ENCODE peak calls at places on chromosome 3, in eight cellular contexts. One of them, this sample, is unnamed. For H3K4me1, the result is how much of the 10 kb centered on the place peaks cover.

GRCh38 chr3:182389041-182389815 is 404.1 kb upstream of the ATP11B start:
- DNase-seq in stomach: peak
- DNase-seq in A549: no peak
- DNase-seq in iPS DF 6.9: no peak
- DNase-seq in SJSA1: no peak
- DNase-seq in CD8-positive, alpha-beta T cell: no peak
- DNase-seq in right lobe of liver: no peak
- DNase-seq in CD4-positive, CD25-positive, alpha-beta regulatory T cell: no peak
- DNase-seq in this sample: no peak

GRCh38 chr3:14289590-14290453 is 111.2 kb downstream of the LSM3 start:
- DNase-seq in right lobe of liver: no peak
- DNase-seq in CD4-positive, CD25-positive, alpha-beta regulatory T cell: no peak
- DNase-seq in SJSA1: peak
- DNase-seq in A549: peak
- DNase-seq in stomach: no peak
- DNase-seq in CD8-positive, alpha-beta T cell: no peak
- DNase-seq in iPS DF 6.9: no peak
- DNase-seq in this sample: no peak

GRCh38 chr3:160921020-160921635 is 165.1 kb downstream of the PPM1L start:
- DNase-seq in SJSA1: peak
- DNase-seq in right lobe of liver: no peak
- DNase-seq in iPS DF 6.9: no peak
- DNase-seq in A549: peak
- DNase-seq in CD4-positive, CD25-positive, alpha-beta regulatory T cell: peak
- DNase-seq in stomach: peak
- DNase-seq in CD8-positive, alpha-beta T cell: no peak
- DNase-seq in this sample: no peak

GRCh38 chr3:31968927-31969418 is 12.1 kb downstream of the OSBPL10 start:
- DNase-seq in CD8-positive, alpha-beta T cell: no peak
- DNase-seq in CD4-positive, CD25-positive, alpha-beta regulatory T cell: no peak
- DNase-seq in A549: peak
- DNase-seq in right lobe of liver: no peak
- DNase-seq in SJSA1: peak
- DNase-seq in stomach: no peak
- DNase-seq in iPS DF 6.9: no peak
- DNase-seq in this sample: no peak

GRCh38 chr3:10753964-10754363 is 62.1 kb upstream of the SLC6A11 start:
- DNase-seq in right lobe of liver: peak
- DNase-seq in iPS DF 6.9: peak
- DNase-seq in stomach: no peak
- DNase-seq in A549: no peak
- DNase-seq in CD4-positive, CD25-positive, alpha-beta regulatory T cell: peak
- DNase-seq in CD8-positive, alpha-beta T cell: no peak
- DNase-seq in SJSA1: peak
- DNase-seq in this sample: no peak

GRCh38 chr3:196138927-196139680 is 57.2 kb upstream of the TFRC start:
- DNase-seq in CD8-positive, alpha-beta T cell: no peak
- DNase-seq in right lobe of liver: no peak
- DNase-seq in iPS DF 6.9: no peak
- DNase-seq in A549: no peak
- DNase-seq in SJSA1: no peak
- DNase-seq in CD4-positive, CD25-positive, alpha-beta regulatory T cell: no peak
- DNase-seq in stomach: no peak
- DNase-seq in this sample: no peak

GRCh38 chr3:76065975-76066374 is 280.6 kb upstream of the ZNF717 start:
- DNase-seq in iPS DF 6.9: no peak
- DNase-seq in A549: no peak
- DNase-seq in CD8-positive, alpha-beta T cell: no peak
- DNase-seq in CD4-positive, CD25-positive, alpha-beta regulatory T cell: no peak
- DNase-seq in SJSA1: no peak
- DNase-seq in stomach: no peak
- DNase-seq in right lobe of liver: no peak
- DNase-seq in this sample: no peak

GRCh38 chr3:101784850-101785613 is 6.0 kb downstream of the NXPE3 start:
- DNase-seq in CD4-positive, CD25-positive, alpha-beta regulatory T cell: peak
- DNase-seq in CD8-positive, alpha-beta T cell: no peak
- DNase-seq in A549: no peak
- DNase-seq in iPS DF 6.9: no peak
- DNase-seq in right lobe of liver: no peak
- DNase-seq in stomach: no peak
- DNase-seq in SJSA1: no peak
- DNase-seq in this sample: no peak

GRCh38 chr3:140091143-140091542 is 156.2 kb downstream of the CLSTN2 start:
- DNase-seq in stomach: no peak
- DNase-seq in SJSA1: no peak
- DNase-seq in A549: no peak
- DNase-seq in CD8-positive, alpha-beta T cell: no peak
- DNase-seq in CD4-positive, CD25-positive, alpha-beta regulatory T cell: no peak
- DNase-seq in right lobe of liver: no peak
- DNase-seq in iPS DF 6.9: no peak
- DNase-seq in this sample: peak

GRCh38 chr3:81490541-81491288 is 270.7 kb downstream of the GBE1 start:
- DNase-seq in stomach: peak
- DNase-seq in right lobe of liver: peak
- DNase-seq in A549: peak
- DNase-seq in CD8-positive, alpha-beta T cell: peak
- DNase-seq in SJSA1: peak
- DNase-seq in iPS DF 6.9: peak
- DNase-seq in CD4-positive, CD25-positive, alpha-beta regulatory T cell: peak
- DNase-seq in this sample: peak

GRCh38 chr3:28347374-28348285 is 891 bp upstream of the ZCWPW2 start:
- DNase-seq in right lobe of liver: no peak
- DNase-seq in SJSA1: no peak
- DNase-seq in A549: no peak
- DNase-seq in CD8-positive, alpha-beta T cell: no peak
- DNase-seq in CD4-positive, CD25-positive, alpha-beta regulatory T cell: no peak
- DNase-seq in iPS DF 6.9: no peak
- DNase-seq in stomach: no peak
- DNase-seq in this sample: no peak

GRCh38 chr3:138861755-138862333 is 27.1 kb upstream of the PIK3CB start:
- DNase-seq in iPS DF 6.9: no peak
- DNase-seq in right lobe of liver: no peak
- DNase-seq in A549: peak
- DNase-seq in SJSA1: no peak
- DNase-seq in CD4-positive, CD25-positive, alpha-beta regulatory T cell: no peak
- DNase-seq in CD8-positive, alpha-beta T cell: no peak
- DNase-seq in stomach: no peak
- DNase-seq in this sample: no peak

GRCh38 chr3:182482692-182483091 is 310.6 kb upstream of the ATP11B start:
- DNase-seq in right lobe of liver: no peak
- DNase-seq in stomach: no peak
- DNase-seq in iPS DF 6.9: no peak
- DNase-seq in CD8-positive, alpha-beta T cell: no peak
- DNase-seq in SJSA1: no peak
- DNase-seq in CD4-positive, CD25-positive, alpha-beta regulatory T cell: no peak
- DNase-seq in A549: no peak
- DNase-seq in this sample: no peak

GRCh38 chr3:81612768-81613167 is 148.7 kb downstream of the GBE1 start:
- DNase-seq in CD8-positive, alpha-beta T cell: no peak
- DNase-seq in stomach: no peak
- DNase-seq in SJSA1: no peak
- DNase-seq in A549: no peak
- DNase-seq in CD4-positive, CD25-positive, alpha-beta regulatory T cell: no peak
- DNase-seq in iPS DF 6.9: no peak
- DNase-seq in right lobe of liver: no peak
- DNase-seq in this sample: no peak

GRCh38 chr3:160637081-160637480 is 39.9 kb upstream of the ARL14 start:
- DNase-seq in A549: no peak
- DNase-seq in SJSA1: no peak
- DNase-seq in right lobe of liver: no peak
- DNase-seq in iPS DF 6.9: no peak
- DNase-seq in CD8-positive, alpha-beta T cell: no peak
- DNase-seq in CD4-positive, CD25-positive, alpha-beta regulatory T cell: no peak
- DNase-seq in stomach: no peak
- DNase-seq in this sample: no peak

GRCh38 chr3:161069441-161070251 is 35.5 kb downstream of the B3GALNT1 start:
- DNase-seq in CD4-positive, CD25-positive, alpha-beta regulatory T cell: peak
- DNase-seq in right lobe of liver: no peak
- DNase-seq in A549: peak
- DNase-seq in stomach: no peak
- DNase-seq in SJSA1: peak
- DNase-seq in CD8-positive, alpha-beta T cell: no peak
- DNase-seq in iPS DF 6.9: no peak
- DNase-seq in this sample: no peak

GRCh38 chr3:79253704-79254103 is 514.1 kb downstream of the ROBO1 start:
- DNase-seq in CD4-positive, CD25-positive, alpha-beta regulatory T cell: no peak
- DNase-seq in SJSA1: no peak
- DNase-seq in stomach: no peak
- DNase-seq in right lobe of liver: no peak
- DNase-seq in iPS DF 6.9: no peak
- DNase-seq in A549: no peak
- DNase-seq in CD8-positive, alpha-beta T cell: no peak
- DNase-seq in this sample: no peak

GRCh38 chr3:50339485-50340196 is 995 bp downstream of the RASSF1 start:
- DNase-seq in right lobe of liver: no peak
- DNase-seq in CD8-positive, alpha-beta T cell: no peak
- DNase-seq in stomach: no peak
- DNase-seq in iPS DF 6.9: no peak
- DNase-seq in CD4-positive, CD25-positive, alpha-beta regulatory T cell: no peak
- DNase-seq in A549: no peak
- DNase-seq in SJSA1: no peak
- DNase-seq in this sample: no peak

GRCh38 chr3:134076816-134077215 is 47.1 kb upstream of the SLCO2A1 start:
- DNase-seq in A549: no peak
- DNase-seq in CD4-positive, CD25-positive, alpha-beta regulatory T cell: no peak
- DNase-seq in SJSA1: no peak
- DNase-seq in right lobe of liver: no peak
- DNase-seq in CD8-positive, alpha-beta T cell: no peak
- DNase-seq in iPS DF 6.9: no peak
- DNase-seq in stomach: no peak
- DNase-seq in this sample: no peak

GRCh38 chr3:176814252-176814651 is 383.0 kb downstream of the TBL1XR1 start:
- DNase-seq in CD4-positive, CD25-positive, alpha-beta regulatory T cell: peak
- DNase-seq in A549: peak
- DNase-seq in CD8-positive, alpha-beta T cell: no peak
- DNase-seq in iPS DF 6.9: peak
- DNase-seq in SJSA1: no peak
- DNase-seq in stomach: peak
- DNase-seq in right lobe of liver: peak
- DNase-seq in this sample: peak

GRCh38 chr3:14520149-14520548 is 20.0 kb downstream of the GRIP2 start:
- DNase-seq in SJSA1: no peak
- DNase-seq in CD8-positive, alpha-beta T cell: no peak
- DNase-seq in A549: no peak
- DNase-seq in stomach: no peak
- DNase-seq in iPS DF 6.9: no peak
- DNase-seq in CD4-positive, CD25-positive, alpha-beta regulatory T cell: no peak
- DNase-seq in right lobe of liver: no peak
- DNase-seq in this sample: peak

GRCh38 chr3:129614927-129615363 is 8.5 kb upstream of the PLXND1 start:
- DNase-seq in CD8-positive, alpha-beta T cell: no peak
- DNase-seq in SJSA1: no peak
- DNase-seq in iPS DF 6.9: no peak
- DNase-seq in right lobe of liver: peak
- DNase-seq in stomach: peak
- DNase-seq in CD4-positive, CD25-positive, alpha-beta regulatory T cell: no peak
- DNase-seq in A549: peak
- DNase-seq in this sample: peak

DNA sequence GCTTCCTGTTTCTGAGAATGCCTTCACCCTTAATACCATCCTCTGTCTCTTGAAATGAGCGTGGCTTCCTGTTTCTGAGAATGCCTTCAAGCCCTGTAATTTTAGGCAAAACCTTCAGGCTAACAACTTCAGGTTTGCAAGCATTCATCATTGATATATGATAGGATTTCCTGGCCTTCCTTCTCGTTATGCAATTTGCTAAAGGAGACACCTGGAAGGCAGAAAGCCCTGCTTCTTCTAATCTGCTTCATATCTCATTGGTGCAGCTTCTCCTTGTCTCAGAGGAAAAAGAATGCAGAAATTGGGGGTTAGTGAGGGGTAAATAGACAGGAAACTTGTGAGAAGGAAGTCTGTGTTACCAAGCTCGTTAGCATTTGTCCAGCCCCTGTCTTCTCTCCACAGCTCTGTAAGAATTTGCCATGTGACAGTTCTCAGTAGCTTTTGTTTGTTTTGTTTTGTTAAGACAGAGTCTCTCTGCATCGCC is 7.3 kb downstream of the ARL6IP5 start:
- DNase-seq in iPS DF 6.9: no peak
- DNase-seq in CD8-positive, alpha-beta T cell: no peak
- DNase-seq in right lobe of liver: no peak
- DNase-seq in A549: no peak
- DNase-seq in SJSA1: peak
- DNase-seq in stomach: no peak
- DNase-seq in CD4-positive, CD25-positive, alpha-beta regulatory T cell: peak
- DNase-seq in this sample: no peak
- H3K4me1 ChIP-seq in iPS DF 6.9: under half
- H3K4me1 ChIP-seq in CD8-positive, alpha-beta T cell: half or more
- H3K4me1 ChIP-seq in right lobe of liver: under half
- H3K4me1 ChIP-seq in A549: under half
- H3K4me1 ChIP-seq in SJSA1: half or more
- H3K4me1 ChIP-seq in stomach: half or more
- H3K4me1 ChIP-seq in CD4-positive, CD25-positive, alpha-beta regulatory T cell: half or more
- H3K4me1 ChIP-seq in this sample: half or more

GRCh38 chr3:127694467-127695215 is 21.9 kb downstream of the ABTB1 start:
- DNase-seq in SJSA1: no peak
- DNase-seq in stomach: peak
- DNase-seq in CD8-positive, alpha-beta T cell: no peak
- DNase-seq in CD4-positive, CD25-positive, alpha-beta regulatory T cell: peak
- DNase-seq in iPS DF 6.9: no peak
- DNase-seq in A549: peak
- DNase-seq in right lobe of liver: peak
- DNase-seq in this sample: no peak
- H3K4me1 ChIP-seq in SJSA1: under half
- H3K4me1 ChIP-seq in stomach: half or more
- H3K4me1 ChIP-seq in CD8-positive, alpha-beta T cell: under half
- H3K4me1 ChIP-seq in CD4-positive, CD25-positive, alpha-beta regulatory T cell: under half
- H3K4me1 ChIP-seq in iPS DF 6.9: under half
- H3K4me1 ChIP-seq in A549: half or more
- H3K4me1 ChIP-seq in right lobe of liver: under half
- H3K4me1 ChIP-seq in this sample: under half

GRCh38 chr3:194577985-194578905 is 55.0 kb downstream of the TMEM44 start:
- DNase-seq in A549: peak
- DNase-seq in iPS DF 6.9: no peak
- DNase-seq in right lobe of liver: peak
- DNase-seq in CD8-positive, alpha-beta T cell: peak
- DNase-seq in CD4-positive, CD25-positive, alpha-beta regulatory T cell: no peak
- DNase-seq in SJSA1: peak
- DNase-seq in stomach: no peak
- DNase-seq in this sample: no peak
- H3K4me1 ChIP-seq in A549: under half
- H3K4me1 ChIP-seq in iPS DF 6.9: under half
- H3K4me1 ChIP-seq in right lobe of liver: under half
- H3K4me1 ChIP-seq in CD8-positive, alpha-beta T cell: under half
- H3K4me1 ChIP-seq in CD4-positive, CD25-positive, alpha-beta regulatory T cell: under half
- H3K4me1 ChIP-seq in SJSA1: under half
- H3K4me1 ChIP-seq in stomach: under half
- H3K4me1 ChIP-seq in this sample: under half

DNA sequence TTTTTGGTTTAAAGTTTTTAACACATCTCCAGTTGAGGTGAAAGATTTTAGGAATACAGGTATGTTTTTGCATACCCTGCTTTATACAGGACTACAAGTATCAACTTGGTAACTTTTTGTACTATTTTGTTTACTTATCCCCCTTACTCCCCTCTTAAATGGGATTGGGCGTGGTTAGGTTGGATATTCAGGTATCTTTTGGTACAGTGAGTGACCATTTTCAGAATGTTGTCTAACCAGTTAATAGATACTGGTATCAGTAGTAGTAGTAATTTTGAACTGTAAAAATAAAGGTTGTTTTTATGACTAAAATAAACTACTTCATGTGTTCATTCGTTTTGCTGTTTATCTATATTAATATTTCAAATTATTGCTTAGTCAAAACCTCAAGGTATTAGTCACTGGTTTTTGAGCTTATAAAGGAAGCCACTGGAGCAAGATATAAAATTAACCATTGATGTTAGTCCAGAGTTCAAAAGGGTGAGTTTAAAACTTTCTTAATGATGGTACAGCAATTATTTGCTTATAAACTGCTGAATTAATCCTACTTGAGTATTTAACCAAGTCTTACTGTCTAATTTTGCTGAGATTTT is 3.3 kb downstream of the MME start:
- DNase-seq in stomach: no peak
- DNase-seq in A549: no peak
- DNase-seq in right lobe of liver: no peak
- DNase-seq in CD4-positive, CD25-positive, alpha-beta regulatory T cell: no peak
- DNase-seq in CD8-positive, alpha-beta T cell: no peak
- DNase-seq in iPS DF 6.9: no peak
- DNase-seq in SJSA1: no peak
- DNase-seq in this sample: no peak
- H3K4me1 ChIP-seq in stomach: under half
- H3K4me1 ChIP-seq in A549: under half
- H3K4me1 ChIP-seq in right lobe of liver: under half
- H3K4me1 ChIP-seq in CD4-positive, CD25-positive, alpha-beta regulatory T cell: under half
- H3K4me1 ChIP-seq in CD8-positive, alpha-beta T cell: under half
- H3K4me1 ChIP-seq in iPS DF 6.9: under half
- H3K4me1 ChIP-seq in SJSA1: under half
- H3K4me1 ChIP-seq in this sample: under half

This sample was measured in sigmoid colon.